ENCODE peak calls at places on chromosomes 16 and 17, in seven cellular contexts. One of them, this sample, is unnamed.

GRCh38 chr17:65564793-65565192 is 3.3 kb upstream of the AXIN2 start:
- DNase-seq in right cardiac atrium: peak; percentile 36
- DNase-seq in transverse colon: no peak
- DNase-seq in naive thymus-derived CD4-positive, alpha-beta T cell: no peak
- DNase-seq in lower lobe of right lung: no peak
- DNase-seq in OCI-LY7: no peak
- DNase-seq in endothelial cell of umbilical vein: no peak
- DNase-seq in this sample: no peak

GRCh38 chr17:77889866-77890760 is 68.4 kb upstream of the TNRC6C start:
- DNase-seq in lower lobe of right lung: peak; percentile 31
- DNase-seq in OCI-LY7: no peak
- DNase-seq in transverse colon: no peak
- DNase-seq in endothelial cell of umbilical vein: no peak
- DNase-seq in naive thymus-derived CD4-positive, alpha-beta T cell: no peak
- DNase-seq in right cardiac atrium: no peak
- DNase-seq in this sample: no peak

GRCh38 chr17:36706437-36706731 is 105.0 kb downstream of the MRM1 start:
- DNase-seq in endothelial cell of umbilical vein: no peak
- DNase-seq in right cardiac atrium: no peak
- DNase-seq in OCI-LY7: no peak
- DNase-seq in transverse colon: no peak
- DNase-seq in naive thymus-derived CD4-positive, alpha-beta T cell: no peak
- DNase-seq in lower lobe of right lung: no peak
- DNase-seq in this sample: no peak

GRCh38 chr17:64773386-64773835 is 111.3 kb upstream of the SMURF2 start:
- DNase-seq in endothelial cell of umbilical vein: no peak
- DNase-seq in transverse colon: no peak
- DNase-seq in right cardiac atrium: no peak
- DNase-seq in lower lobe of right lung: no peak
- DNase-seq in naive thymus-derived CD4-positive, alpha-beta T cell: no peak
- DNase-seq in OCI-LY7: no peak
- DNase-seq in this sample: no peak

GRCh38 chr17:8350339-8350738 is 10.7 kb downstream of the ODF4 start:
- DNase-seq in naive thymus-derived CD4-positive, alpha-beta T cell: no peak
- DNase-seq in lower lobe of right lung: no peak
- DNase-seq in OCI-LY7: no peak
- DNase-seq in transverse colon: no peak
- DNase-seq in right cardiac atrium: no peak
- DNase-seq in endothelial cell of umbilical vein: no peak
- DNase-seq in this sample: no peak

GRCh38 chr17:688100-688989 is 26.3 kb downstream of the VPS53 start:
- DNase-seq in OCI-LY7: peak; percentile 2
- DNase-seq in lower lobe of right lung: no peak
- DNase-seq in endothelial cell of umbilical vein: peak; percentile 34
- DNase-seq in right cardiac atrium: no peak
- DNase-seq in naive thymus-derived CD4-positive, alpha-beta T cell: no peak
- DNase-seq in transverse colon: peak; percentile 37
- DNase-seq in this sample: no peak

GRCh38 chr17:78294776-78295175 is 63.3 kb downstream of the TMEM235 start:
- DNase-seq in endothelial cell of umbilical vein: no peak
- DNase-seq in right cardiac atrium: no peak
- DNase-seq in OCI-LY7: no peak
- DNase-seq in lower lobe of right lung: no peak
- DNase-seq in naive thymus-derived CD4-positive, alpha-beta T cell: no peak
- DNase-seq in transverse colon: no peak
- DNase-seq in this sample: peak; percentile 97

GRCh38 chr17:46785696-46786095 is 32.8 kb downstream of the WNT3 start:
- DNase-seq in transverse colon: no peak
- DNase-seq in right cardiac atrium: no peak
- DNase-seq in lower lobe of right lung: no peak
- DNase-seq in naive thymus-derived CD4-positive, alpha-beta T cell: no peak
- DNase-seq in OCI-LY7: no peak
- DNase-seq in endothelial cell of umbilical vein: no peak
- DNase-seq in this sample: no peak

GRCh38 chr17:30354731-30355130 is 20.9 kb upstream of the TMIGD1 start:
- DNase-seq in endothelial cell of umbilical vein: no peak
- DNase-seq in naive thymus-derived CD4-positive, alpha-beta T cell: no peak
- DNase-seq in transverse colon: no peak
- DNase-seq in OCI-LY7: no peak
- DNase-seq in right cardiac atrium: no peak
- DNase-seq in lower lobe of right lung: no peak
- DNase-seq in this sample: no peak

DNA sequence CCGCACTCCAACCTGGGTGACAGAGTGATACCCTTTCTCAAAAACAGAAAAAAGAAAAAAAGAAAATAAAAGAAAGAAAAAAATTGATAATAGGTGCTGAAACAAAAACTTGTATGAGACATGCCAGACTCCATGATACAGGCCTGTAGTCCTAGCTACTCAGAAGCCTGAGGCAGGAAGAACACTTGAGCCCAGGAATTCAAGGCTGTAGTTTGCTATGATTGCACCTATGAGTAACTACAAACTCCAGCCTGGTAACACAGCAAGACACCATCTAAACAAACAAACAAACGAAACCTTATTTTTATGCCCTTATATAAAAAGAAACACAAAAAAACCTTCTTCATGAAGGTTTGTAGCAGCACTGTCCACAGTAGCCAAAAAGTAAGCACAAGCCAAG is 5.0 kb upstream of the CMTM4 start:
- DNase-seq in OCI-LY7: no peak
- DNase-seq in endothelial cell of umbilical vein: no peak
- DNase-seq in right cardiac atrium: no peak
- DNase-seq in transverse colon: no peak
- DNase-seq in naive thymus-derived CD4-positive, alpha-beta T cell: no peak
- DNase-seq in lower lobe of right lung: no peak
- DNase-seq in this sample: no peak
- H3K27ac ChIP-seq in OCI-LY7: no peak overlapping the region
- H3K27ac ChIP-seq in endothelial cell of umbilical vein: no peak overlapping the region
- H3K27ac ChIP-seq in right cardiac atrium: no peak overlapping the region
- H3K27ac ChIP-seq in transverse colon: no peak overlapping the region
- H3K27ac ChIP-seq in naive thymus-derived CD4-positive, alpha-beta T cell: no peak overlapping the region
- H3K27ac ChIP-seq in lower lobe of right lung: no peak overlapping the region
- H3K27ac ChIP-seq in this sample: no peak overlapping the region

DNA sequence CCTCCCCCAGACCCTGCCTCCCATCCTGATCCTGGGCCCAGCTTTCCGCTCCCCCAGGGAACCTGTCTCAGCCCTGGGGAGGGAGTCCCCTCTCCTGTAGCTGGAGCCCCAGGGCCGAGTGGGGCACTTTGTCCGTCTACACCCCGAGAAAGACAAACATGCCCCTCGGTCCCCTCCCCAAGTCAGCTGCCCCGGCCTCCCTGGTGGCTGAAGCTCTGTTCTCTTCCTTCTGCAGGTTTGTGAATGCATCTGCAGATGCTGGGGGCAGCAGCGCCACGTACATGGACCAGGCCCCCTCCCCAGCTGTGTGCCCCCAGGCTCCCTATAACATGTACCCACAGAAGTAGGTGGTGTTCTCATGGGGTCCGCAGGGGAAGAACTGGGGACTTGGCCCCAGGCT is 20.8 kb downstream of the STAT5A start:
- DNase-seq in OCI-LY7: no peak
- DNase-seq in lower lobe of right lung: no peak
- DNase-seq in right cardiac atrium: no peak
- DNase-seq in naive thymus-derived CD4-positive, alpha-beta T cell: no peak
- DNase-seq in endothelial cell of umbilical vein: no peak
- DNase-seq in transverse colon: no peak
- DNase-seq in this sample: no peak
- H3K27ac ChIP-seq in OCI-LY7: no peak overlapping the region
- H3K27ac ChIP-seq in lower lobe of right lung: no peak overlapping the region
- H3K27ac ChIP-seq in right cardiac atrium: no peak overlapping the region
- H3K27ac ChIP-seq in naive thymus-derived CD4-positive, alpha-beta T cell: no peak overlapping the region
- H3K27ac ChIP-seq in endothelial cell of umbilical vein: no peak overlapping the region
- H3K27ac ChIP-seq in transverse colon: peak overlapping the region; percentile 93
- H3K27ac ChIP-seq in this sample: no peak overlapping the region

DNA sequence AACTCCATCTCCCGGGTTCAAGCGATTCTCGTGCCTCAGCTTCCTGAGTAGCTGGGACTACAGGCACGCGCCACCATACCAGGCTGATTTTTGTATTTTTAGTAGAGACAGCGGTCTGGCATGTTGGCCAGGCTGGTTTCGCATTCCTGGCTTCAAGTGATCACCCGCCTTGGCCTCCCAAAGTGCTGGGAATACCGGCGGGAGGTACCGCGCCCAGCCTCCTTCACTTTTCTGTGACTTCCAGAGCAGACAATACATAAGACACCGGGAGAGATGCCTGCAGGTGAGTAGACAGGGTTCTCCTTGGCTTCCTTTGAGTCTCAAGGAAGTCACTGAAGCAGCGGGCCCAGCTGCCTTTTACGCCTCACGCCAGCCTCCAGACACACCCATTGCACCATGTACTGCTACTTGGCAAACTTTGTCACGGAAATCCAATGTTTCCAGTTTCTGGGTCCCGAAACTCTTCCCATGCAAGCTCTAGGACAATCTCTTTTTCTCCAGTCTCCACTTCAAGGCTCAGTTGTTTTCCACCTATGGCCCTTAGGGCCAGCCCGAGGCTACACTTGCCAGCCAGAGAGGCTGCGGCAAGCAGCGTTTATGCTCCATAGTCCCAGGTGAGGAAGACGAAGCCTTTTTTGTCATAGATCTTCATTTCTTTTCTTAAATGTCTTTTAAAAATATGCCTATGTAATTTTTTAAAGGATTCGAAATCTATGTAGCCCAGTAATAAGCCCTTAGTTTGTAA is 886 bp upstream of the OR1F1 start:
- DNase-seq in lower lobe of right lung: no peak
- DNase-seq in right cardiac atrium: no peak
- DNase-seq in transverse colon: no peak
- DNase-seq in endothelial cell of umbilical vein: no peak
- DNase-seq in OCI-LY7: no peak
- DNase-seq in naive thymus-derived CD4-positive, alpha-beta T cell: no peak
- DNase-seq in this sample: no peak
- H3K27ac ChIP-seq in lower lobe of right lung: no peak overlapping the region
- H3K27ac ChIP-seq in right cardiac atrium: no peak overlapping the region
- H3K27ac ChIP-seq in transverse colon: no peak overlapping the region
- H3K27ac ChIP-seq in endothelial cell of umbilical vein: no peak overlapping the region
- H3K27ac ChIP-seq in OCI-LY7: no peak overlapping the region
- H3K27ac ChIP-seq in naive thymus-derived CD4-positive, alpha-beta T cell: no peak overlapping the region
- H3K27ac ChIP-seq in this sample: no peak overlapping the region

GRCh38 chr16:87764600-87765472 is 950 bp downstream of the KLHDC4 start:
- DNase-seq in transverse colon: no peak
- DNase-seq in naive thymus-derived CD4-positive, alpha-beta T cell: peak; percentile 43
- DNase-seq in OCI-LY7: peak; percentile 42
- DNase-seq in lower lobe of right lung: no peak
- DNase-seq in endothelial cell of umbilical vein: no peak
- DNase-seq in right cardiac atrium: no peak
- DNase-seq in this sample: no peak
- H3K27ac ChIP-seq in transverse colon: peak overlapping the region; percentile 96
- H3K27ac ChIP-seq in naive thymus-derived CD4-positive, alpha-beta T cell: peak overlapping the region; percentile 93
- H3K27ac ChIP-seq in OCI-LY7: peak overlapping the region; percentile 75
- H3K27ac ChIP-seq in lower lobe of right lung: peak overlapping the region; percentile 94
- H3K27ac ChIP-seq in endothelial cell of umbilical vein: peak overlapping the region; percentile 92
- H3K27ac ChIP-seq in right cardiac atrium: no peak overlapping the region
- H3K27ac ChIP-seq in this sample: no peak overlapping the region

GRCh38 chr17:55450232-55450631 is 28.6 kb upstream of the MMD start:
- DNase-seq in OCI-LY7: no peak
- DNase-seq in right cardiac atrium: no peak
- DNase-seq in endothelial cell of umbilical vein: no peak
- DNase-seq in lower lobe of right lung: no peak
- DNase-seq in transverse colon: no peak
- DNase-seq in naive thymus-derived CD4-positive, alpha-beta T cell: no peak
- DNase-seq in this sample: no peak

GRCh38 chr17:55451758-55452468 is 30.3 kb upstream of the MMD start:
- DNase-seq in endothelial cell of umbilical vein: no peak
- DNase-seq in OCI-LY7: no peak
- DNase-seq in right cardiac atrium: no peak
- DNase-seq in naive thymus-derived CD4-positive, alpha-beta T cell: no peak
- DNase-seq in transverse colon: no peak
- DNase-seq in lower lobe of right lung: no peak
- DNase-seq in this sample: no peak

GRCh38 chr17:55448681-55449080 is 27.0 kb upstream of the MMD start:
- DNase-seq in OCI-LY7: no peak
- DNase-seq in lower lobe of right lung: no peak
- DNase-seq in endothelial cell of umbilical vein: no peak
- DNase-seq in transverse colon: no peak
- DNase-seq in naive thymus-derived CD4-positive, alpha-beta T cell: no peak
- DNase-seq in right cardiac atrium: no peak
- DNase-seq in this sample: peak; percentile 60

GRCh38 chr17:55453836-55454557 is 32.4 kb upstream of the MMD start:
- DNase-seq in lower lobe of right lung: no peak
- DNase-seq in OCI-LY7: no peak
- DNase-seq in naive thymus-derived CD4-positive, alpha-beta T cell: no peak
- DNase-seq in transverse colon: no peak
- DNase-seq in endothelial cell of umbilical vein: no peak
- DNase-seq in right cardiac atrium: no peak
- DNase-seq in this sample: no peak

GRCh38 chr17:55451203-55451641 is 29.6 kb upstream of the MMD start:
- DNase-seq in OCI-LY7: no peak
- DNase-seq in naive thymus-derived CD4-positive, alpha-beta T cell: no peak
- DNase-seq in endothelial cell of umbilical vein: peak; percentile 53
- DNase-seq in transverse colon: no peak
- DNase-seq in lower lobe of right lung: no peak
- DNase-seq in right cardiac atrium: no peak
- DNase-seq in this sample: peak; percentile 34
- H3K27ac ChIP-seq in OCI-LY7: no peak overlapping the region
- H3K27ac ChIP-seq in naive thymus-derived CD4-positive, alpha-beta T cell: no peak overlapping the region
- H3K27ac ChIP-seq in endothelial cell of umbilical vein: no peak overlapping the region
- H3K27ac ChIP-seq in transverse colon: peak overlapping the region; percentile 63
- H3K27ac ChIP-seq in lower lobe of right lung: peak overlapping the region; percentile 50
- H3K27ac ChIP-seq in right cardiac atrium: no peak overlapping the region
- H3K27ac ChIP-seq in this sample: no peak overlapping the region